ENCODE peak calls at places on chromosomes 6 and 20, in six cellular contexts. A is MCF 10A, F is body of pancreas, L is ovary, C is mucosa of descending colon, R is natural killer cell. K is an unnamed sample.

GRCh38 chr20:64151634-64152530 is 12.4 kb upstream of the MYT1 start:
- DNase-seq in A (no peak), F (no peak), L (no peak), C (no peak), R (no peak), K (no peak)

GRCh38 chr6:161370882-161371281 is 97.0 kb upstream of the AGPAT4 start:
- DNase-seq in A (peak; percentile 77), F (peak; percentile 74), L (peak; percentile 53), C (peak; percentile 60), R (peak; percentile 70), K (peak; percentile 84)

GRCh38 chr6:3259491-3259958 is 778 bp downstream of the PSMG4 start:
- DNase-seq in A (peak; percentile 45), F (peak; percentile 51), L (no peak), C (peak; percentile 56), R (peak; percentile 23), K (peak; percentile 55)

GRCh38 chr20:49313271-49313670 is 35.4 kb upstream of the ZNFX1 start:
- DNase-seq in A (no peak), F (no peak), L (no peak), C (no peak), R (no peak), K (no peak)

GRCh38 chr20:63955281-63955845 is 853 bp downstream of the UCKL1 start:
- DNase-seq in A (peak; percentile 29), F (no peak), L (no peak), C (peak; percentile 55), R (no peak), K (peak; percentile 78)

GRCh38 chr20:3590164-3590563 is 73.0 kb downstream of the GFRA4 start:
- DNase-seq in A (no peak), F (no peak), L (no peak), C (no peak), R (no peak), K (no peak)

GRCh38 chr6:138692978-138693909 is 80.3 kb upstream of the CCDC28A start:
- DNase-seq in A (peak; percentile 88), F (peak; percentile 82), L (peak; percentile 15), C (peak; percentile 83), R (peak; percentile 37), K (peak; percentile 86)

GRCh38 chr20:53216856-53217576 is 244.9 kb downstream of the TSHZ2 start:
- DNase-seq in A (peak; percentile 54), F (peak; percentile 72), L (peak; percentile 70), C (peak; percentile 85), R (peak; percentile 67), K (peak; percentile 66)

GRCh38 chr6:72787521-72788031 is 165.7 kb downstream of the KCNQ5 start:
- DNase-seq in A (peak; percentile 92), F (no peak), L (no peak), C (no peak), R (no peak), K (no peak)

GRCh38 chr6:132683543-132683942 is 24.6 kb upstream of the TAAR1 start:
- DNase-seq in A (peak; percentile 85), F (no peak), L (no peak), C (no peak), R (no peak), K (no peak)

GRCh38 chr6:18978330-18979128 is 591.4 kb downstream of the RNF144B start:
- DNase-seq in A (no peak), F (peak; percentile 29), L (no peak), C (no peak), R (no peak), K (no peak)

DNA sequence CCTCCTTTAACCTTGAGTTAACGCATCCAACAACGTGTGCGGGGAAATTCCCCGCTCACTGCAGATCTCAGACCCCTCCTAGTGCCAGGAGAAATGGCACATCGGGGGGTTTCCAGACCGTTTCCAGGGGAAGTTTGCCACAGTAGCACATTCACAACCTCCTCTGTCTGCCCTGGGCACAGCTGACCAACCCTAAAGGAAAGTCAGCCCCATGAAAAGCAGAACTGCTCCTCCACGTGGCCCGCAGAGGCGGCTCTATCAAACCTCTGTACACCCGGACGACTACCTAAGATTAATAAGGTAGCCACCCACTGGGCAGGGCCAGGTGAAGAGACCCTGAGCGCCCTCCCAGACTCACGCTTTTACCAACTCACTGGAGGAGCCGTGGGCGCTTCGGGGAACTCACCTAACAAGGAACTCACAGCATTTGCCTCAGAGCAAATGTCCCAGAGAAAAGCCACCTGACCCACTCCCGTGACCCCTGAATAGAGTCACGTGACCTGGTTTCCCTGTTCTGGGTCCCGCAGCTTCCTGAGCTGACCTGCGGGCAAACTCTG is 93.1 kb downstream of the PRND start:
- DNase-seq in A (no peak), F (peak; percentile 12), L (no peak), C (peak; percentile 52), R (no peak), K (peak; percentile 75)
- TF ChIP-seq CTCF in A (no peak), F (no peak), L (no peak), C (no peak), R (no peak), K (peak; percentile 17)

GRCh38 chr6:9178066-9178465 is 742.7 kb upstream of the SLC35B3 start:
- DNase-seq in A (no peak), F (no peak), L (no peak), C (no peak), R (no peak), K (no peak)

GRCh38 chr6:9168669-9169068 is 733.3 kb upstream of the SLC35B3 start:
- DNase-seq in A (peak; percentile 17), F (no peak), L (no peak), C (no peak), R (no peak), K (no peak)

GRCh38 chr6:9172096-9172495 is 736.8 kb upstream of the SLC35B3 start:
- DNase-seq in A (no peak), F (no peak), L (no peak), C (no peak), R (no peak), K (no peak)

DNA sequence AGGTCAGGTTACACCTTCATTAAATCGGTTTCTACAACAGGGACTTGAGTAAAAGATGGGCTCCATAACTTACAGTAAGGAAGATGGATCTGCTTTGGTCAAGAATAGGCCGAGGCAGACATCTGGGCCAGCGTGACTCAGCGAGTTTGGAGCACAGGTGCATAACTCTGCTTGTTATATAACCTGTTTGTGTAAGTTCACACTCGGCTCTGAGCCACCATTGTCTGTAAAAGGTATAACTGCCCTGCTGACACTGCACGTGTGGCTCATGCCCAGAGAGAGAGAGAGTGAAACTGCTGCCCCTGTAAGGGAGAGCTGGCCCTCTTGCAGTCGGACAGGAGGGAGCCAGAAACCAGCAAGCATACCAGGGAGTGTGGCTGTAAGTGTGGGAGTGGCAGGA is 737.9 kb upstream of the SLC35B3 start:
- DNase-seq in A (no peak), F (no peak), L (no peak), C (no peak), R (no peak), K (no peak)
- TF ChIP-seq CTCF in A (no peak), F (no peak), L (no peak), C (no peak), R (no peak), K (no peak)

GRCh38 chr6:32843979-32844838 is at the start of gene PSMB8:
- DNase-seq in A (peak; percentile 98), F (peak; percentile 96), L (peak; percentile 95), C (peak; percentile 99), R (peak; percentile 98), K (peak; percentile 92)
- TF ChIP-seq CTCF in A (no peak), F (no peak), L (peak; percentile 39), C (no peak), R (no peak), K (no peak)

GRCh38 chr6:163815796-163816195 is 401.3 kb downstream of the QKI start:
- DNase-seq in A (no peak), F (no peak), L (no peak), C (no peak), R (no peak), K (no peak)

GRCh38 chr6:163811317-163811716 is 396.8 kb downstream of the QKI start:
- DNase-seq in A (no peak), F (no peak), L (no peak), C (no peak), R (no peak), K (no peak)

GRCh38 chr6:163816441-163816840 is 401.9 kb downstream of the QKI start:
- DNase-seq in A (no peak), F (no peak), L (no peak), C (no peak), R (no peak), K (no peak)

GRCh38 chr6:163813979-163814493 is 399.5 kb downstream of the QKI start:
- DNase-seq in A (no peak), F (no peak), L (no peak), C (no peak), R (no peak), K (no peak)

DNA sequence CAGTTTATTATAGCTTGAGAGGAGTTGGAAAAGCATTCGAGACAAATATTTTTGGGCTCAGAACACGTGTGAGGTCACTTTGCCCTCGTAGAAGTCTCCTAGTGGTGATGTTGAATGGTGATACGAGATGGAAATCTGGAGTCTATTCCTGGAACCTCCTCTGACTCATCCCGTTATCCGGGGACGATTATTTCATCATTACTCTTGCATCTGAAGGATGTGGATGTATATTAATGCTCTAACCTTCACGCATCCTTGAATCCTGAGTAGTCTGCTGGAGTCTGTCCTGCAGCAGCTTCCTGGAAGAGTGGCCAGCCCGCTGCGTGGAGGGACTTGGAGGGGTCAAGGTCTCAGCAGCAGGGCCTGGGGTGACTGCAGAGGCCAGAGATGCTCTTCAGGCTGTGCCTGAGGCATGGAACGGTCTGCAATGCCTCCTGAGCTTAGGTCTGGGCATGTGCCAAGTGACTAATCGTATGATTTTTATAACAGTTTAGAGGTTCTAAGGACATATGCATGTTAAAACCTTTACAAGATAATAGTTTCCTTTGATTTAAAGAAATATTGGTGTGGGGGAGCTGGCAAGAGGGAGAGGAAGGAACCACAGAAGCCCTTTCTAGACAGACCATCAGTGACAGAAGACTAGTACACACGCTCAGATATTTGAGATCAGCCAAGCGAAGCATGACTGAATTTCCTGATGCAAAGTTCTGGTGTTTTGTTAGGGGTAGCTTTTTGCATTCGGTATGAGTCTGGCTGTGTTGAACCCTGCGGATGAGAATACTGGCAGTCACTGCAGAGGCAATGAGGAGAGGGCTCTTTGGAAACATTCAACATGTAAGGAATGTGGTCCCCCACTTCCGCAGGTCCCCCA is 400.2 kb downstream of the QKI start:
- DNase-seq in A (peak; percentile 91), F (no peak), L (no peak), C (no peak), R (no peak), K (no peak)
- TF ChIP-seq CTCF in A (no peak), F (no peak), L (no peak), C (no peak), R (no peak), K (no peak)

GRCh38 chr6:117401799-117402198 is 23.9 kb downstream of the ROS1 start:
- DNase-seq in A (no peak), F (no peak), L (no peak), C (peak; percentile 18), R (no peak), K (no peak)

GRCh38 chr6:117399924-117400323 is 25.8 kb downstream of the ROS1 start:
- DNase-seq in A (peak; percentile 38), F (no peak), L (no peak), C (no peak), R (no peak), K (no peak)

GRCh38 chr6:117409420-117409819 is 16.3 kb downstream of the ROS1 start:
- DNase-seq in A (no peak), F (no peak), L (no peak), C (no peak), R (no peak), K (no peak)

GRCh38 chr6:117409863-117410262 is 15.9 kb downstream of the ROS1 start:
- DNase-seq in A (no peak), F (no peak), L (no peak), C (no peak), R (no peak), K (no peak)

GRCh38 chr6:117404548-117404947 is 21.2 kb downstream of the ROS1 start:
- DNase-seq in A (peak; percentile 51), F (no peak), L (no peak), C (no peak), R (no peak), K (no peak)
- TF ChIP-seq CTCF in A (peak; percentile 41), F (no peak), L (no peak), C (peak; percentile 13), R (no peak), K (no peak)

GRCh38 chr6:35624341-35625070 is 64.2 kb downstream of the FKBP5 start:
- DNase-seq in A (no peak), F (no peak), L (no peak), C (no peak), R (no peak), K (no peak)
- TF ChIP-seq CTCF in A (no peak), F (no peak), L (no peak), C (no peak), R (peak; percentile 34), K (no peak)